ENCODE peak calls at places on chromosomes 1 and 21, in five cellular contexts. R is H1, L is K562, H is GM12878, Y is HepG2. W is an unnamed sample.

GRCh38 chr1:110634455-110635281 is 28.5 kb upstream of the KCNA2 start:
- DNase-seq in R (no peak), L (no peak), H (peak), Y (no peak), W (no peak)

GRCh38 chr1:228410671-228411070 is 4.0 kb upstream of the TRIM11 start:
- DNase-seq in R (no peak), L (no peak), H (no peak), Y (no peak), W (no peak)

GRCh38 chr1:2204384-2205190 is 10.0 kb upstream of the FAAP20 start:
- DNase-seq in R (peak), L (peak), H (no peak), Y (peak), W (peak)

GRCh38 chr21:39529026-39529425 is 77.3 kb downstream of the SH3BGR start:
- DNase-seq in R (no peak), L (peak), H (no peak), Y (no peak), W (no peak)

GRCh38 chr1:242033331-242033956 is 34.5 kb upstream of the MAP1LC3C start:
- DNase-seq in R (no peak), L (peak), H (no peak), Y (no peak), W (no peak)

GRCh38 chr21:27519357-27519756 is 552.5 kb upstream of the ADAMTS5 start:
- DNase-seq in R (no peak), L (no peak), H (no peak), Y (no peak), W (no peak)

GRCh38 chr1:62991152-62991551 is 207.2 kb downstream of the ATG4C start:
- DNase-seq in R (no peak), L (no peak), H (no peak), Y (no peak), W (no peak)

GRCh38 chr1:41626146-41626545 is 141.7 kb upstream of the EDN2 start:
- DNase-seq in R (no peak), L (no peak), H (no peak), Y (no peak), W (no peak)

GRCh38 chr1:2384941-2385481 is 6.3 kb downstream of the MORN1 start:
- DNase-seq in R (no peak), L (no peak), H (no peak), Y (no peak), W (no peak)

GRCh38 chr1:209926045-209926444 is 12.0 kb upstream of the SYT14 start:
- DNase-seq in R (no peak), L (no peak), H (no peak), Y (no peak), W (no peak)

GRCh38 chr1:208535518-208535917 is 291.3 kb upstream of the PLXNA2 start:
- DNase-seq in R (no peak), L (peak), H (no peak), Y (no peak), W (no peak)

GRCh38 chr21:43931454-43931853 is 66.4 kb downstream of the AGPAT3 start:
- DNase-seq in R (no peak), L (no peak), H (no peak), Y (no peak), W (no peak)

DNA sequence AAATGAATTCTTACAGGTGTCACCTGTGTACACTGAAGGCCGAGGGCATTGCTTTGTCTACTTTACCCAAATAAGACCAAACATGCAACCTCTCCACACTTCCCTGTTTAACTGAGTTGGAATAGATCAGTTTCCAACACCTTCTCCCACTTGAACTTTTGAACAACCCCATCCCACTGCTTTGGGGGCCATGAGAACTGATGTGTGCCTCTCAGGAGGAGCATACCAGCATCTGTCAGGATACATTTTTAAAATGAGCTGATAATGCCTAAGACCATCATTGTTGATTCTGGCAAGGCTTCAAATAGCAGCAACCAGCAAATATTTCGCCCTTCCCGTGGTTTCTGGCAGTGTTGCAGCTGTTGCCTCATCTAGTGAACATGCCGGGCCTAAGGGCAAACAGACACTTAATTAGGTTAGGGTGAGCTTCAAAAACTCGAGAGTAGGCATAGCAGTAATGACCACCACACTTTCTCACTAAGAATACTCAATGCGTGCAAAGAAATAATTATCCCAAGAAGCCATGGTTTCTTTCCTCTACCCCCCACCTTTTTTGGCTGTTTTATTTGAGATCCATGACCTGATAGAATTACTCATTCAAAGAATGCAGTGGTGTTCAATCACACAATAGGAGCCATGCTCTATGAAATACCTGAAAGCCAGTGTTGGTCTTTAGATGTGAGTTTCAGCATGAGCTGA is 63.7 kb downstream of the MAP10 start:
- DNase-seq in R (no peak), L (no peak), H (no peak), Y (no peak), W (no peak)
- TF ChIP-seq CREB1 in R (no peak), L (no peak), H (no peak), Y (no peak), W (no peak)

GRCh38 chr21:36245649-36246048 is 74.3 kb upstream of the MORC3 start:
- DNase-seq in R (no peak), L (peak), H (no peak), Y (no peak), W (peak)
- TF ChIP-seq ATF3 in R (no peak), L (no peak), H (no peak), Y (no peak), W (no peak)

GRCh38 chr1:116435806-116436486 is 62.9 kb downstream of the ATP1A1 start:
- DNase-seq in R (no peak), L (no peak), H (no peak), Y (no peak), W (no peak)

GRCh38 chr1:116431870-116432500 is 58.9 kb downstream of the ATP1A1 start:
- DNase-seq in R (no peak), L (peak), H (no peak), Y (no peak), W (no peak)

GRCh38 chr1:116434849-116435248 is 61.8 kb downstream of the ATP1A1 start:
- DNase-seq in R (no peak), L (no peak), H (no peak), Y (no peak), W (no peak)

GRCh38 chr1:116432655-116433282 is 59.7 kb downstream of the ATP1A1 start:
- DNase-seq in R (no peak), L (no peak), H (no peak), Y (no peak), W (no peak)

DNA sequence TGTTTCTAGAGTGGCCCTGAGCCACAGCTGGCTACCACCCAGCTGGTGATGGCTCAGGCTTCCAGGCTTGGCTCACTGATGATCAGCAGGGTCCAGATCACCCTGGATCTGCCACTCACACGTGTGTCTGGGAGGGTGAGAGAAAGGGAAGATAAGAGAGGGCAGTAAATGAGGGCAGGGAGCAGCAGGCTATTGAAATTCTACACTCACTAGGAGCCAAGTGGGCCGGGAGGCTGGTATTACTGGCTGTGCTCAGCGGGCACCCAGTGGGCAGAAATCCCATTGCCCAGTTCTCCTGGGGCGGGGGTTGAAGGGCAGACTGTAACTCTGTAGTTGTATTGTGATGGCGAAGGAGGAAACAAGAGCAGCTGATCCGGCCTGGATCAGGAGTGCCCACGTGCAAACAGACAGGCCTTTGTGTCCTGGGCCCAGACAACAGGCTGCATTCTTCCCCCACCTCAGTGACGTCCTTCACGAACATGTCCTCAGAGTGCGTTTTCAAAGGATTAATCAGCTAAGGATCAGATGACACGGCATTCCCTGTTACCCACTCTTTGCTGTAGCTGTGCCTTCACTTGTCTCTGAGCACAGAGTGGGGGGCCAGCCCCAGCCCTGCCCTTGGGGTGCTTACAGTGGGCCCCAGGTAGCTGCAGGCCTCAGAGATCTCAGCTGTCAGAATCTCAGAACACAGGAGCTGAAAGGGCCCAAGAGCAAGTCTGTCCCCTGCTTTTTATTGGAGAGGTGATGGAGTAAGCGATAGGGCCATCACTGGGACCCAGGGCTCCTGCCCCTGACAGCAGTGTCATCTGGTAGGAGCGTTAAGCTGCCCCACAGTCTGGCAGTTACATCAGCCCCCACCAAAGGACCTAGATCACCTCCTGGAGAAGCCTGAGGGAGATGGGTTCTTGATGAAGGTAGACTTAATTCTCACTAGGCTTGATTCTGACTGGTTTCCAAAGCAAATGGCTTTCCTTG is 60.5 kb downstream of the ATP1A1 start:
- DNase-seq in R (no peak), L (peak), H (no peak), Y (peak), W (no peak)
- TF ChIP-seq CREB1 in R (no peak), L (no peak), H (no peak), Y (peak), W (no peak)

GRCh38 chr1:154324669-154325582 is at the start of gene ATP8B2:
- DNase-seq in R (peak), L (peak), H (no peak), Y (peak), W (peak)
- TF ChIP-seq ATF3 in R (no peak), L (no peak), H (no peak), Y (no peak), W (no peak)

GRCh38 chr1:65230741-65231439 is 78.5 kb upstream of the DNAJC6 start:
- DNase-seq in R (no peak), L (peak), H (no peak), Y (no peak), W (no peak)
- TF ChIP-seq CREB1 in R (no peak), L (no peak), H (no peak), Y (no peak), W (no peak)

GRCh38 chr1:104018922-104019674 is 269.4 kb downstream of the AMY1C start:
- DNase-seq in R (no peak), L (no peak), H (no peak), Y (no peak), W (peak)

GRCh38 chr1:104019675-104020049 is 270.0 kb downstream of the AMY1C start:
- DNase-seq in R (no peak), L (no peak), H (no peak), Y (no peak), W (no peak)
- TF ChIP-seq ATF3 in R (no peak), L (no peak), H (no peak), Y (no peak), W (no peak)

GRCh38 chr1:201365251-201365650 is 12.2 kb downstream of the TNNT2 start:
- DNase-seq in R (no peak), L (no peak), H (no peak), Y (no peak), W (no peak)

GRCh38 chr1:201362906-201363305 is 14.6 kb downstream of the TNNT2 start:
- DNase-seq in R (no peak), L (no peak), H (no peak), Y (no peak), W (no peak)

GRCh38 chr1:201366696-201367095 is 10.8 kb downstream of the TNNT2 start:
- DNase-seq in R (no peak), L (no peak), H (no peak), Y (no peak), W (no peak)

GRCh38 chr1:201363455-201363854 is 14.0 kb downstream of the TNNT2 start:
- DNase-seq in R (no peak), L (no peak), H (no peak), Y (no peak), W (no peak)

GRCh38 chr1:201364808-201365105 is 12.7 kb downstream of the TNNT2 start:
- DNase-seq in R (no peak), L (no peak), H (no peak), Y (no peak), W (no peak)
- TF ChIP-seq CREB1 in R (no peak), L (no peak), H (no peak), Y (no peak), W (no peak)

W was measured in WTC11.